ENCODE peak calls at places on chromosomes 5 and 9, in four cellular contexts. H, T, M and W are unnamed samples.

GRCh38 chr5:24703934-24704333 is 59.2 kb upstream of the CDH10 start:
- DNase-seq in H (no peak), T (no peak), M (no peak), W (no peak)

GRCh38 chr5:33629999-33630398 is 189.2 kb downstream of the TARS1 start:
- DNase-seq in H (no peak), T (no peak), M (no peak), W (no peak)

GRCh38 chr9:27561697-27562096 is 11.6 kb downstream of the C9orf72 start:
- DNase-seq in H (no peak), T (no peak), M (no peak), W (no peak)

GRCh38 chr9:108756746-108757490 is 98.9 kb downstream of the ACTL7B start:
- DNase-seq in H (no peak), T (no peak), M (no peak), W (no peak)

GRCh38 chr5:150509992-150510391 is 2.1 kb downstream of the NDST1 start:
- DNase-seq in H (no peak), T (no peak), M (no peak), W (no peak)

GRCh38 chr5:83567741-83568530 is 96.4 kb downstream of the VCAN start:
- DNase-seq in H (no peak), T (no peak), M (no peak), W (no peak)

GRCh38 chr5:116401546-116401945 is 173.1 kb downstream of the SEMA6A start:
- DNase-seq in H (no peak), T (no peak), M (no peak), W (no peak)

GRCh38 chr5:179536676-179537075 is 13.7 kb upstream of the RUFY1 start:
- DNase-seq in H (no peak), T (no peak), M (no peak), W (no peak)

GRCh38 chr9:135574331-135574730 is 12.8 kb downstream of the PAEP start:
- DNase-seq in H (no peak), T (no peak), M (no peak), W (no peak)

GRCh38 chr5:171365351-171365750 is 22.3 kb upstream of the NPM1 start:
- DNase-seq in H (no peak), T (no peak), M (no peak), W (no peak)

GRCh38 chr5:16970826-16971225 is 34.7 kb upstream of the MYO10 start:
- DNase-seq in H (no peak), T (no peak), M (no peak), W (no peak)

GRCh38 chr9:129282308-129283211 is 104.5 kb upstream of the IER5L start:
- DNase-seq in H (no peak), T (peak; percentile 26), M (no peak), W (no peak)

GRCh38 chr9:26949604-26950003 is 2.6 kb upstream of the PLAA start:
- DNase-seq in H (no peak), T (no peak), M (no peak), W (no peak)

GRCh38 chr5:14145356-14146334 is 2.5 kb downstream of the TRIO start:
- DNase-seq in H (no peak), T (no peak), M (no peak), W (no peak)

GRCh38 chr9:76576344-76576743 is 117.4 kb downstream of the GCNT1 start:
- DNase-seq in H (peak; percentile 54), T (no peak), M (peak; percentile 81), W (no peak)

GRCh38 chr9:111000202-111000601 is 38.1 kb downstream of the LPAR1 start:
- DNase-seq in H (no peak), T (no peak), M (no peak), W (peak; percentile 23)

GRCh38 chr5:59917121-59917520 is 23.6 kb upstream of the PDE4D start:
- DNase-seq in H (no peak), T (no peak), M (no peak), W (no peak)

GRCh38 chr5:109567374-109568044 is 122.2 kb upstream of the MAN2A1 start:
- DNase-seq in H (no peak), T (no peak), M (no peak), W (no peak)

GRCh38 chr5:43785198-43785597 is 182.2 kb downstream of the NNT start:
- DNase-seq in H (no peak), T (no peak), M (no peak), W (no peak)

GRCh38 chr5:74643160-74643562 is 2.6 kb upstream of the ENC1 start:
- DNase-seq in H (no peak), T (no peak), M (no peak), W (no peak)

GRCh38 chr5:132265336-132266030 is 8.0 kb downstream of the PDLIM4 start:
- DNase-seq in H (no peak), T (peak; percentile 82), M (no peak), W (no peak)

GRCh38 chr5:96067902-96068614 is 106.4 kb upstream of the ELL2 start:
- DNase-seq in H (no peak), T (no peak), M (peak; percentile 15), W (no peak)

GRCh38 chr9:88537743-88538055 is 2.7 kb downstream of the NXNL2 start:
- DNase-seq in H (no peak), T (no peak), M (peak; percentile 35), W (no peak)

GRCh38 chr5:144139586-144139985 is 30.9 kb downstream of the YIPF5 start:
- DNase-seq in H (no peak), T (no peak), M (no peak), W (no peak)

GRCh38 chr5:80871541-80871961 is 88.6 kb upstream of the RASGRF2 start:
- DNase-seq in H (no peak), T (no peak), M (peak; percentile 67), W (no peak)

GRCh38 chr5:158119852-158120708 is 261.1 kb upstream of the CLINT1 start:
- DNase-seq in H (no peak), T (no peak), M (no peak), W (no peak)